ENCODE peak calls at places on chromosomes 5 and 9, in four cellular contexts. S is uterus, K is HCT116, Z is OCI-LY7. P is an unnamed sample.

GRCh38 chr5:179123109-179123426 is 62.9 kb downstream of the ZNF354C start:
- DNase-seq in K (no peak), S (no peak), Z (no peak), P (no peak)

GRCh38 chr5:144422025-144422424 is 251.4 kb downstream of the KCTD16 start:
- DNase-seq in K (no peak), Z (no peak), S (no peak), P (no peak)

GRCh38 chr5:60719329-60719728 is 19.4 kb upstream of the DEPDC1B start:
- DNase-seq in K (no peak), S (no peak), Z (no peak), P (no peak)

GRCh38 chr5:148739524-148739923 is 85.2 kb upstream of the HTR4 start:
- DNase-seq in Z (no peak), S (no peak), K (no peak), P (no peak)

GRCh38 chr5:109455598-109456096 is 45.9 kb upstream of the PJA2 start:
- DNase-seq in S (peak; percentile 48), Z (no peak), K (peak; percentile 31), P (peak; percentile 78)

GRCh38 chr9:99162759-99163364 is 57.9 kb downstream of the TGFBR1 start:
- DNase-seq in S (no peak), K (peak; percentile 22), Z (peak; percentile 56), P (no peak)

GRCh38 chr9:87551692-87552303 is 54.1 kb downstream of the DAPK1 start:
- DNase-seq in Z (no peak), K (no peak), S (no peak), P (no peak)

GRCh38 chr5:164962302-164962961 is 1457.0 kb downstream of the MAT2B start:
- DNase-seq in K (no peak), S (no peak), Z (no peak), P (no peak)

GRCh38 chr5:32848120-32848519 is 137.0 kb downstream of the NPR3 start:
- DNase-seq in K (no peak), S (no peak), Z (no peak), P (no peak)

GRCh38 chr5:38119836-38120235 is 138.5 kb upstream of the EGFLAM start:
- DNase-seq in Z (no peak), S (no peak), K (no peak), P (no peak)

GRCh38 chr5:107285772-107286171 is 385.0 kb downstream of the EFNA5 start:
- DNase-seq in Z (no peak), K (no peak), S (no peak), P (no peak)

GRCh38 chr5:126868961-126869451 is 92.1 kb downstream of the LMNB1 start:
- DNase-seq in Z (no peak), K (no peak), S (no peak), P (no peak)

GRCh38 chr5:61047346-61047745 is 102.3 kb downstream of the NDUFAF2 start:
- DNase-seq in Z (no peak), S (no peak), K (no peak), P (no peak)

GRCh38 chr5:127519527-127519926 is 2.1 kb downstream of the PRRC1 start:
- DNase-seq in Z (no peak), S (no peak), K (no peak), P (no peak)

GRCh38 chr5:57499262-57500050 is 16.8 kb upstream of the ACTBL2 start:
- DNase-seq in Z (peak; percentile 11), S (no peak), K (peak; percentile 62), P (no peak)

GRCh38 chr5:79510638-79511037 is 3.3 kb downstream of the HOMER1 start:
- DNase-seq in S (no peak), K (no peak), Z (no peak), P (no peak)
- H3K27ac ChIP-seq in S (no peak overlapping the region), K (no peak overlapping the region), Z (no peak overlapping the region), P (no peak overlapping the region)

DNA sequence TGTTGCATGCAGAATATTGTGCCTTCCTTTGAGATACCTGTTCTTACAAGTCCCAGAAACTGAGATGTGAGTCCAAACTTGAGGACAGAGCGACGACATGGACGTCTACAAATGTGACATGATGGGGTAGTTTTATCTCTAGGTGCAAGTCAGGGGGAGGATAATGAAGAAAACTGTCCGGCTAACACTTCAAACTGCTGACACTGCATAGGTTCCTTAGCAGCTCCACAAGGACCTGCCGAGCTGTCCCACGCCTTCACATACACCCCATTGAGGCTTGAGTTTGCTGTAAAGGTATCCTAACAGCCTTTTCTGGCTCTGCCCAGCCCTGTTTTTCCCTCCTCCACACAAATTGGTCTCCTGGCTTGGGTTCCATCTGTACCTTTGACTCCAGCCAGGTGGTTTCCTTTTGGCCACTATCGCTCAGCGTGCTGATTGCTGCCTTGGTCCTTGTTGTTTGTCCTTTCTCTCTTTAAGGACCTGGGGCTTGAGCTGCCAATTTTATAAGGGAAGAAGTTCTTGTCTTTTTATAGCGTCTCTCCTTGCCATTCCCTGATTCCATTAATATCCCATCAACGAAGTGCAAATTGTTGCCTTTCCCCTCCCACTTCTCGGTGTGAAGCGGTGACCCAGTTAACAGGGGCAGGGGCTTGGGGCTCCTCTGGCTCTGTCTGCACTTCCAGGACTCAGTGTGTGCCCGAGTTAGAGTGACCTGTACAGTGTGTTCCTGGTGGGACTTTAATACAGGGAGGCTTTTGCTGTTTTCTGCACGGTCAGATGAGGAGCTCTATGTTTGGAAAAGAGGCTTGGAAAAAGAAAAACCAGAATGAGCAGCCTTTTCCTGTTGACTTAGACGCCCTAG is 100.3 kb downstream of the PCSK1 start:
- DNase-seq in S (no peak), Z (no peak), K (no peak), P (no peak)
- H3K4me3 ChIP-seq in S (no peak overlapping the region), Z (no peak overlapping the region), K (no peak overlapping the region), P (no peak overlapping the region)

GRCh38 chr5:180253036-180253824 is 38.7 kb downstream of the MAPK9 start:
- DNase-seq in Z (no peak), S (no peak), K (no peak), P (no peak)
- H3K9me3 ChIP-seq in Z (peaks cover 48% of the 10 kb centered on the region), S (peaks cover 6% of the 10 kb centered on the region), K (peaks cover 54% of the 10 kb centered on the region), P (peaks cover 91% of the 10 kb centered on the region)

GRCh38 chr9:128809036-128809599 is 9.2 kb upstream of the ENDOG start:
- DNase-seq in S (no peak), Z (no peak), K (no peak), P (no peak)
- H3K27ac ChIP-seq in S (no peak overlapping the region), Z (no peak overlapping the region), K (no peak overlapping the region), P (no peak overlapping the region)

GRCh38 chr9:34098307-34098706 is 28.2 kb downstream of the DCAF12 start:
- DNase-seq in S (no peak), K (no peak), Z (peak; percentile 88), P (no peak)
- H3K4me3 ChIP-seq in S (no peak overlapping the region), K (no peak overlapping the region), Z (peak overlapping the region; percentile 61), P (no peak overlapping the region)

GRCh38 chr5:158380661-158381060 is 521.7 kb upstream of the CLINT1 start:
- DNase-seq in S (no peak), Z (no peak), K (no peak), P (no peak)
- H3K9me3 ChIP-seq in S (no peaks in the 10 kb centered on the region), Z (peaks cover 11% of the 10 kb centered on the region), K (no peaks in the 10 kb centered on the region), P (no peaks in the 10 kb centered on the region)

GRCh38 chr5:171710451-171711024 is 75.1 kb upstream of the SMIM23 start:
- DNase-seq in S (no peak), Z (no peak), K (no peak), P (no peak)
- H3K27ac ChIP-seq in S (no peak overlapping the region), Z (no peak overlapping the region), K (no peak overlapping the region), P (no peak overlapping the region)